ENCODE peak calls at places on chromosomes 3 and 15, in five cellular contexts. One of them, this sample, is unnamed.

GRCh38 chr3:98777286-98777685 is 14.1 kb downstream of the ST3GAL6 start:
- DNase-seq in activated naive CD4-positive, alpha-beta T cell: no peak
- DNase-seq in activated CD8-positive, alpha-beta T cell treated with anti-CD3 and anti-CD28 coated beads for 36 hours: no peak
- DNase-seq in activated T-cell treated with anti-CD3 and anti-CD28 coated beads for 1 hour: no peak
- DNase-seq in nephron progenitor cell: no peak
- DNase-seq in this sample: no peak

GRCh38 chr3:128584412-128585020 is 66.1 kb downstream of the RPN1 start:
- DNase-seq in activated naive CD4-positive, alpha-beta T cell: no peak
- DNase-seq in activated CD8-positive, alpha-beta T cell treated with anti-CD3 and anti-CD28 coated beads for 36 hours: peak
- DNase-seq in activated T-cell treated with anti-CD3 and anti-CD28 coated beads for 1 hour: no peak
- DNase-seq in nephron progenitor cell: peak
- DNase-seq in this sample: no peak

GRCh38 chr3:96347289-96347688 is 467.1 kb upstream of the EPHA6 start:
- DNase-seq in activated naive CD4-positive, alpha-beta T cell: no peak
- DNase-seq in activated CD8-positive, alpha-beta T cell treated with anti-CD3 and anti-CD28 coated beads for 36 hours: no peak
- DNase-seq in activated T-cell treated with anti-CD3 and anti-CD28 coated beads for 1 hour: no peak
- DNase-seq in nephron progenitor cell: no peak
- DNase-seq in this sample: no peak

GRCh38 chr15:42890161-42890913 is 30.2 kb downstream of the TTBK2 start:
- DNase-seq in activated naive CD4-positive, alpha-beta T cell: no peak
- DNase-seq in activated CD8-positive, alpha-beta T cell treated with anti-CD3 and anti-CD28 coated beads for 36 hours: no peak
- DNase-seq in activated T-cell treated with anti-CD3 and anti-CD28 coated beads for 1 hour: no peak
- DNase-seq in nephron progenitor cell: no peak
- DNase-seq in this sample: no peak

GRCh38 chr3:9116351-9116750 is 133.1 kb downstream of the SRGAP3 start:
- DNase-seq in activated naive CD4-positive, alpha-beta T cell: no peak
- DNase-seq in activated CD8-positive, alpha-beta T cell treated with anti-CD3 and anti-CD28 coated beads for 36 hours: no peak
- DNase-seq in activated T-cell treated with anti-CD3 and anti-CD28 coated beads for 1 hour: no peak
- DNase-seq in nephron progenitor cell: no peak
- DNase-seq in this sample: no peak

GRCh38 chr3:36480916-36481648 is 100.8 kb downstream of the STAC start:
- DNase-seq in activated naive CD4-positive, alpha-beta T cell: no peak
- DNase-seq in activated CD8-positive, alpha-beta T cell treated with anti-CD3 and anti-CD28 coated beads for 36 hours: no peak
- DNase-seq in activated T-cell treated with anti-CD3 and anti-CD28 coated beads for 1 hour: no peak
- DNase-seq in nephron progenitor cell: no peak
- DNase-seq in this sample: no peak

GRCh38 chr3:127768346-127769008 is 53.8 kb downstream of the MGLL start:
- DNase-seq in activated naive CD4-positive, alpha-beta T cell: no peak
- DNase-seq in activated CD8-positive, alpha-beta T cell treated with anti-CD3 and anti-CD28 coated beads for 36 hours: no peak
- DNase-seq in activated T-cell treated with anti-CD3 and anti-CD28 coated beads for 1 hour: no peak
- DNase-seq in nephron progenitor cell: no peak
- DNase-seq in this sample: no peak

GRCh38 chr15:35907507-35907906 is 361.5 kb upstream of the DPH6 start:
- DNase-seq in activated naive CD4-positive, alpha-beta T cell: no peak
- DNase-seq in activated CD8-positive, alpha-beta T cell treated with anti-CD3 and anti-CD28 coated beads for 36 hours: no peak
- DNase-seq in activated T-cell treated with anti-CD3 and anti-CD28 coated beads for 1 hour: no peak
- DNase-seq in nephron progenitor cell: no peak
- DNase-seq in this sample: no peak

GRCh38 chr3:48851407-48851806 is 3.7 kb upstream of the PRKAR2A start:
- DNase-seq in activated naive CD4-positive, alpha-beta T cell: no peak
- DNase-seq in activated CD8-positive, alpha-beta T cell treated with anti-CD3 and anti-CD28 coated beads for 36 hours: no peak
- DNase-seq in activated T-cell treated with anti-CD3 and anti-CD28 coated beads for 1 hour: no peak
- DNase-seq in nephron progenitor cell: peak
- DNase-seq in this sample: no peak

GRCh38 chr3:184911570-184911969 is 99.6 kb downstream of the VPS8 start:
- DNase-seq in activated naive CD4-positive, alpha-beta T cell: no peak
- DNase-seq in activated CD8-positive, alpha-beta T cell treated with anti-CD3 and anti-CD28 coated beads for 36 hours: no peak
- DNase-seq in activated T-cell treated with anti-CD3 and anti-CD28 coated beads for 1 hour: no peak
- DNase-seq in nephron progenitor cell: no peak
- DNase-seq in this sample: no peak

GRCh38 chr3:16719426-16719825 is 114.2 kb upstream of the DAZL start:
- DNase-seq in activated naive CD4-positive, alpha-beta T cell: no peak
- DNase-seq in activated CD8-positive, alpha-beta T cell treated with anti-CD3 and anti-CD28 coated beads for 36 hours: no peak
- DNase-seq in activated T-cell treated with anti-CD3 and anti-CD28 coated beads for 1 hour: no peak
- DNase-seq in nephron progenitor cell: no peak
- DNase-seq in this sample: no peak

GRCh38 chr3:53142986-53143385 is 12.8 kb upstream of the RFT1 start:
- DNase-seq in activated naive CD4-positive, alpha-beta T cell: no peak
- DNase-seq in activated CD8-positive, alpha-beta T cell treated with anti-CD3 and anti-CD28 coated beads for 36 hours: no peak
- DNase-seq in activated T-cell treated with anti-CD3 and anti-CD28 coated beads for 1 hour: no peak
- DNase-seq in nephron progenitor cell: no peak
- DNase-seq in this sample: no peak

GRCh38 chr15:99118801-99119546 is 14.1 kb downstream of the SYNM start:
- DNase-seq in activated naive CD4-positive, alpha-beta T cell: no peak
- DNase-seq in activated CD8-positive, alpha-beta T cell treated with anti-CD3 and anti-CD28 coated beads for 36 hours: no peak
- DNase-seq in activated T-cell treated with anti-CD3 and anti-CD28 coated beads for 1 hour: no peak
- DNase-seq in nephron progenitor cell: no peak
- DNase-seq in this sample: no peak

GRCh38 chr15:50164458-50164857 is 17.5 kb upstream of the SLC27A2 start:
- DNase-seq in activated naive CD4-positive, alpha-beta T cell: no peak
- DNase-seq in activated CD8-positive, alpha-beta T cell treated with anti-CD3 and anti-CD28 coated beads for 36 hours: no peak
- DNase-seq in activated T-cell treated with anti-CD3 and anti-CD28 coated beads for 1 hour: no peak
- DNase-seq in nephron progenitor cell: no peak
- DNase-seq in this sample: no peak

This sample was measured in memory B cell.